ENCODE peak calls at places on chromosomes 1 and 21, in four cellular contexts. One of them, this sample, is unnamed.

GRCh38 chr1:110309768-110310167 is 29.4 kb upstream of the RBM15 start:
- DNase-seq in K562: no peak
- DNase-seq in HCT116: no peak
- DNase-seq in SK-N-SH: no peak
- DNase-seq in this sample: no peak

GRCh38 chr1:43853161-43853921 is 80.3 kb upstream of the ARTN start:
- DNase-seq in K562: no peak
- DNase-seq in HCT116: no peak
- DNase-seq in SK-N-SH: peak
- DNase-seq in this sample: no peak

GRCh38 chr1:185894806-185895205 is 160.6 kb downstream of the HMCN1 start:
- DNase-seq in K562: no peak
- DNase-seq in HCT116: no peak
- DNase-seq in SK-N-SH: no peak
- DNase-seq in this sample: no peak

GRCh38 chr1:48807599-48808260 is 31.0 kb upstream of the BEND5 start:
- DNase-seq in K562: no peak
- DNase-seq in HCT116: no peak
- DNase-seq in SK-N-SH: no peak
- DNase-seq in this sample: no peak

GRCh38 chr21:39142972-39143371 is 40.3 kb downstream of the PSMG1 start:
- DNase-seq in K562: no peak
- DNase-seq in HCT116: no peak
- DNase-seq in SK-N-SH: no peak
- DNase-seq in this sample: no peak

GRCh38 chr1:92820551-92820950 is 11.3 kb upstream of the RPL5 start:
- DNase-seq in K562: no peak
- DNase-seq in HCT116: no peak
- DNase-seq in SK-N-SH: no peak
- DNase-seq in this sample: no peak

GRCh38 chr21:34526236-34526617 is 14.2 kb upstream of the KCNE1 start:
- DNase-seq in K562: no peak
- DNase-seq in HCT116: no peak
- DNase-seq in SK-N-SH: no peak
- DNase-seq in this sample: no peak

GRCh38 chr1:211376807-211377206 is 50.2 kb downstream of the TRAF5 start:
- DNase-seq in K562: no peak
- DNase-seq in HCT116: no peak
- DNase-seq in SK-N-SH: no peak
- DNase-seq in this sample: no peak

GRCh38 chr1:68145418-68146126 is 86.8 kb downstream of the WLS start:
- DNase-seq in K562: no peak
- DNase-seq in HCT116: no peak
- DNase-seq in SK-N-SH: no peak
- DNase-seq in this sample: no peak

GRCh38 chr1:160217466-160218165 is 12.4 kb downstream of the PEA15 start:
- DNase-seq in K562: no peak
- DNase-seq in HCT116: no peak
- DNase-seq in SK-N-SH: no peak
- DNase-seq in this sample: no peak

GRCh38 chr1:112172294-112172882 is 182.9 kb upstream of the KCND3 start:
- DNase-seq in K562: peak
- DNase-seq in HCT116: no peak
- DNase-seq in SK-N-SH: no peak
- DNase-seq in this sample: peak

GRCh38 chr21:15729674-15730483 is at the start of gene USP25:
- DNase-seq in K562: peak
- DNase-seq in HCT116: peak
- DNase-seq in SK-N-SH: peak
- DNase-seq in this sample: peak

GRCh38 chr1:22670352-22670964 is 17.4 kb downstream of the C1QB start:
- DNase-seq in K562: no peak
- DNase-seq in HCT116: no peak
- DNase-seq in SK-N-SH: no peak
- DNase-seq in this sample: no peak

GRCh38 chr1:230310381-230311163 is 115.6 kb downstream of the PGBD5 start:
- DNase-seq in K562: peak
- DNase-seq in HCT116: peak
- DNase-seq in SK-N-SH: peak
- DNase-seq in this sample: peak

GRCh38 chr1:7570311-7570710 is 200.8 kb upstream of the VAMP3 start:
- DNase-seq in K562: no peak
- DNase-seq in HCT116: no peak
- DNase-seq in SK-N-SH: no peak
- DNase-seq in this sample: no peak

GRCh38 chr1:55504306-55504706 is 289.1 kb upstream of the USP24 start:
- DNase-seq in K562: no peak
- DNase-seq in HCT116: no peak
- DNase-seq in SK-N-SH: no peak
- DNase-seq in this sample: no peak

GRCh38 chr1:192559115-192560006 is 16.2 kb upstream of the RGS1 start:
- DNase-seq in K562: no peak
- DNase-seq in HCT116: peak
- DNase-seq in SK-N-SH: no peak
- DNase-seq in this sample: peak

GRCh38 chr1:47189844-47190562 is at the start of gene PDZK1IP1:
- DNase-seq in K562: peak
- DNase-seq in HCT116: no peak
- DNase-seq in SK-N-SH: no peak
- DNase-seq in this sample: peak

GRCh38 chr1:154492115-154492514 is 9.9 kb upstream of the TDRD10 start:
- DNase-seq in K562: no peak
- DNase-seq in HCT116: no peak
- DNase-seq in SK-N-SH: no peak
- DNase-seq in this sample: no peak

GRCh38 chr21:43866659-43867331 is 1.8 kb downstream of the AGPAT3 start:
- DNase-seq in K562: peak
- DNase-seq in HCT116: no peak
- DNase-seq in SK-N-SH: no peak
- DNase-seq in this sample: no peak

GRCh38 chr1:200095057-200095577 is 67.6 kb downstream of the NR5A2 start:
- DNase-seq in K562: no peak
- DNase-seq in HCT116: no peak
- DNase-seq in SK-N-SH: no peak
- DNase-seq in this sample: no peak

GRCh38 chr1:165807613-165808012 is 19.8 kb upstream of the UCK2 start:
- DNase-seq in K562: no peak
- DNase-seq in HCT116: no peak
- DNase-seq in SK-N-SH: no peak
- DNase-seq in this sample: no peak

GRCh38 chr1:223299553-223299952 is 64.4 kb downstream of the SUSD4 start:
- DNase-seq in K562: no peak
- DNase-seq in HCT116: no peak
- DNase-seq in SK-N-SH: no peak
- DNase-seq in this sample: no peak

GRCh38 chr1:185338719-185339622 is 21.9 kb upstream of the IVNS1ABP start:
- DNase-seq in K562: no peak
- DNase-seq in HCT116: no peak
- DNase-seq in SK-N-SH: no peak
- DNase-seq in this sample: no peak

GRCh38 chr1:36253463-36253862 is 29.2 kb downstream of the THRAP3 start:
- DNase-seq in K562: no peak
- DNase-seq in HCT116: no peak
- DNase-seq in SK-N-SH: no peak
- DNase-seq in this sample: no peak

GRCh38 chr21:42467613-42467983 is 28.4 kb downstream of the RSPH1 start:
- DNase-seq in K562: no peak
- DNase-seq in HCT116: no peak
- DNase-seq in SK-N-SH: no peak
- DNase-seq in this sample: no peak

GRCh38 chr1:43776043-43776761 is 68.9 kb downstream of the ST3GAL3 start:
- DNase-seq in K562: no peak
- DNase-seq in HCT116: no peak
- DNase-seq in SK-N-SH: no peak
- DNase-seq in this sample: peak

GRCh38 chr1:15245593-15246325 is 1.3 kb upstream of the FHAD1 start:
- DNase-seq in K562: no peak
- DNase-seq in HCT116: no peak
- DNase-seq in SK-N-SH: no peak
- DNase-seq in this sample: no peak
- TF ChIP-seq RAD21 in K562: no peak
- TF ChIP-seq RAD21 in HCT116: no peak
- TF ChIP-seq RAD21 in SK-N-SH: no peak
- TF ChIP-seq RAD21 in this sample: no peak

DNA sequence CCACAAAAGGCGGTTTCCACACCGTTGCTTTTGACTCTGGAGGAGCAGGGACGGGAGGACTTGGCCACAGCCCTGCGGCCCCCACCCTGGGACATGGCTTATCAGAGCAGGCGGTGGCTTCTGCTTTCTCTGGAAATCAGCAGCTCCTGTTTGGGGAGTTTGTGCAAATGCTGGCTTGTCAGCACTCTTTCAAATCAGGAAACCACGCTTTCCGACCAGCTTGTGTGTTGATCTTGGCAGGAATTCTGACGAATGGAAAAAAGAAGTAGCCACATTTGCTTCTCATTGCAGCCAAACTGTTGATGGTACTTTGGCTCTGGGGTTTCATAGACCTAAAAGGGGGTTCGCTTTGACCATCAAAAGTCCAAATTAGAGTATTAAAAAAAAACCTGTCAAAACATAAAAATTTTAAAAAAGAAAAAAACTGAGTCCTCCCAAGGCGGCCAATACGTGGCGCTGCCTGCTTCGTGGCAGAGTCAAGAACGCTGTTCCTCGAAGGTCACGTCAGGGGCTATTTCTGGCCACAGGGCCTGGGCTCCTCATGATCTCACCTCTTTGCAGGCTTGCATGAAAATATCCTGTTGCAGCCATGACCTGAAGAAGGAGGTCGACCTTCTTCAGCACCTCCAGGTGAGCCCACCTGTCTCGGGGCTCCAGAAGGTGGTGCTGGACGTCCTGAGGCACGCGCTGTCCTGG is 80.8 kb upstream of the EFHD2 start:
- DNase-seq in K562: peak
- DNase-seq in HCT116: no peak
- DNase-seq in SK-N-SH: peak
- DNase-seq in this sample: no peak
- TF ChIP-seq RAD21 in K562: peak
- TF ChIP-seq RAD21 in HCT116: no peak
- TF ChIP-seq RAD21 in SK-N-SH: no peak
- TF ChIP-seq RAD21 in this sample: no peak

GRCh38 chr1:38085666-38086305 is 39.2 kb upstream of the POU3F1 start:
- DNase-seq in K562: no peak
- DNase-seq in HCT116: no peak
- DNase-seq in SK-N-SH: no peak
- DNase-seq in this sample: no peak
- TF ChIP-seq RAD21 in K562: no peak
- TF ChIP-seq RAD21 in HCT116: no peak
- TF ChIP-seq RAD21 in SK-N-SH: no peak
- TF ChIP-seq RAD21 in this sample: no peak

DNA sequence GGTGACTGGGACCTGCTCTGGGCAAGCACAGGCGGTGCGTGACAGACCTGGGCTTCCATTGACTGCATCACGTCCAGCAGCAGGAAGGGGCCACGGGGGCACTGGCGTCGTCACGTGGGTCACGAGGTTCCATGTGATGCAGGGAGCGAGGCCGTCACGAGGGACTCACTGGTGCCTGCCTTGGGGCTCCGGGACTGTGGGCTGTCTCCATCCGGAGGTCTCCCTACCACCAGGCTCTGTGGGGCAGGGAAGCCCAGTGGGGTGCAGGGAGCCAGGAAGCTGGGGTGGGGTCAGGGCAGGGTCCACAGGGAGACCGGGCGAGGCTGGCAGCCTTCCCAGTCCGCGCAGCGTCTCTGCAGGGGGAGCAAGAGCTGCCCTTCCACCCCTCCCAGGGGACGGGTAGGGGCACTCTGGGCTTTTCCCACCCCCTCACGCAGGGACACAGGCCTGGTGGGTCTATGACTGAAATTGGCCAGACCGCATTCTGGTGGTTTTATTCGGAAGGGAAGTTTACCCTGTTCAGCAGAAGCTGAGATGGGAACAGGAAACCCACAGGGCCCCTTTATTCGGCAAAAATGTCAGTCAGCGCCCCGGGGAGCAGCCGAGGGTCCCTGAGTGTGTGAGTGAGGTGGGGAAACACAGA is 416 bp upstream of the TNFRSF14 start:
- DNase-seq in K562: no peak
- DNase-seq in HCT116: no peak
- DNase-seq in SK-N-SH: no peak
- DNase-seq in this sample: no peak
- TF ChIP-seq RAD21 in K562: no peak
- TF ChIP-seq RAD21 in HCT116: no peak
- TF ChIP-seq RAD21 in SK-N-SH: no peak
- TF ChIP-seq RAD21 in this sample: no peak

GRCh38 chr1:94156226-94156625 is 35.3 kb upstream of the ABCA4 start:
- DNase-seq in K562: no peak
- DNase-seq in HCT116: no peak
- DNase-seq in SK-N-SH: no peak
- DNase-seq in this sample: no peak

GRCh38 chr1:94154989-94155388 is 34.0 kb upstream of the ABCA4 start:
- DNase-seq in K562: no peak
- DNase-seq in HCT116: no peak
- DNase-seq in SK-N-SH: no peak
- DNase-seq in this sample: no peak

GRCh38 chr1:94165843-94166242 is 44.9 kb upstream of the ABCA4 start:
- DNase-seq in K562: no peak
- DNase-seq in HCT116: no peak
- DNase-seq in SK-N-SH: no peak
- DNase-seq in this sample: no peak

DNA sequence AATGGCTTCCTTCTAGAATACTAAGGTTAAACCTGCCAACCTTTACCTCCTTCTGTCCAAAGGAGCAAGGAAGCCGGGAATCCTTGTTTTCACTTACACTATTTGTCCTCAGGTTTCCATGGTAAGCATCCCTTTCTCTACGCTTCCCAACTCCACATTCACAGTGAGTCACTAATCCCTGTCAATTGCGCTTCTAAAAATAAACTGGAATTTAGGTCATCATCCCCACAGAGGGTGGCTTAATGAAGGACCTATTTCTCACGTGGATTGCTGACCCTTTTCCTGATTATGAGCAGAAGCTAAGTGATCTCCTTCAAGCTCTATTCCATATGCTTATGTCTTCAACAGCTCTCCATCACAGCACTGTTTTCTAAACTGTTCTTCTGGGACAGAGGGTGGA is 39.9 kb upstream of the ABCA4 start:
- DNase-seq in K562: no peak
- DNase-seq in HCT116: peak
- DNase-seq in SK-N-SH: no peak
- DNase-seq in this sample: peak
- TF ChIP-seq RAD21 in K562: no peak
- TF ChIP-seq RAD21 in HCT116: no peak
- TF ChIP-seq RAD21 in SK-N-SH: no peak
- TF ChIP-seq RAD21 in this sample: no peak

DNA sequence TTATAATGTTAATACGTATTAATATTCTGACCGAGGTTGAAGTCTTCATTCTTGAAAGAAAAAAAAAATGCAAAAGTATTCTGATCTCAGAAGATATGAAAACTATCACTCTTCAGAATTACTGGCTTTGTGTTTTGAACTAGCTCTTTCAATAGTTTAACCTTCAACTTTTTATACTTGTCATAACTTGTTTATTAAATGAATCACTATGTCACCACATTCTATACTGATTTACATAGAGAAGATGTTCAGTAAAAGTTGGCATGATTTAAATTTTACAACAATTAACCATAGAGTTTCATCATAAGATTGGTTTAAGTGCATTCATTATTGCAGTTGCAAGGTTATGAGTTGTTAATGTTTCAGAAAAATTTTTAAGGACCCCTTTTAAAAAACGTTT is 57.3 kb downstream of the HS2ST1 start:
- DNase-seq in K562: no peak
- DNase-seq in HCT116: no peak
- DNase-seq in SK-N-SH: no peak
- DNase-seq in this sample: no peak
- TF ChIP-seq RAD21 in K562: no peak
- TF ChIP-seq RAD21 in HCT116: no peak
- TF ChIP-seq RAD21 in SK-N-SH: no peak
- TF ChIP-seq RAD21 in this sample: no peak

This sample was measured in A549.